ENCODE peak calls at places on chromosomes 11 and 22, in six cellular contexts. N is kidney, T is A673, K is H1, L is endothelial cell of umbilical vein, V is heart left ventricle. I is an unnamed sample. For H3K9me3, the result is how much of the 10 kb centered on the place peaks cover.

GRCh38 chr11:66222358-66223149 is 45.9 kb upstream of the RAB1B start:
- DNase-seq in N (peak), T (peak), K (peak), L (peak), V (peak), I (peak)

GRCh38 chr11:113474362-113475159 is 637 bp downstream of the DRD2 start:
- DNase-seq in N (peak), T (peak), K (peak), L (peak), V (peak), I (peak)

GRCh38 chr11:98153752-98154151 is 867.0 kb upstream of the CNTN5 start:
- DNase-seq in N (no peak), T (no peak), K (no peak), L (no peak), V (no peak), I (no peak)

GRCh38 chr11:117866526-117866925 is 9.9 kb downstream of the FXYD6 start:
- DNase-seq in N (no peak), T (no peak), K (peak), L (no peak), V (no peak), I (no peak)

GRCh38 chr22:24938741-24939341 is 7.7 kb downstream of the LHFPL7 start:
- DNase-seq in N (no peak), T (peak), K (peak), L (peak), V (no peak), I (no peak)

GRCh38 chr11:46953093-46953492 is 16.5 kb downstream of the CSTPP1 start:
- DNase-seq in N (no peak), T (no peak), K (no peak), L (no peak), V (no peak), I (no peak)

GRCh38 chr11:130465259-130465658 is 16.8 kb downstream of the ADAMTS15 start:
- DNase-seq in N (no peak), T (peak), K (no peak), L (no peak), V (no peak), I (no peak)

GRCh38 chr11:80309301-80309700 is 868.5 kb upstream of the TENM4 start:
- DNase-seq in N (no peak), T (no peak), K (no peak), L (no peak), V (no peak), I (no peak)

GRCh38 chr11:119126675-119127268 is 5.4 kb downstream of the HINFP start:
- DNase-seq in N (no peak), T (no peak), K (no peak), L (peak), V (no peak), I (no peak)

GRCh38 chr11:134453441-134453840 is 41.4 kb upstream of the B3GAT1 start:
- DNase-seq in N (no peak), T (no peak), K (no peak), L (no peak), V (no peak), I (no peak)

GRCh38 chr11:74022541-74022940 is 13.7 kb upstream of the UCP3 start:
- DNase-seq in N (no peak), T (no peak), K (no peak), L (no peak), V (no peak), I (no peak)

GRCh38 chr11:107696140-107696539 is 15.7 kb downstream of the SLN start:
- DNase-seq in N (no peak), T (peak), K (no peak), L (peak), V (no peak), I (no peak)

GRCh38 chr11:8221025-8221723 is 42.5 kb downstream of the LMO1 start:
- DNase-seq in N (peak), T (no peak), K (no peak), L (no peak), V (peak), I (no peak)

GRCh38 chr11:114187173-114187572 is 109.0 kb upstream of the NNMT start:
- DNase-seq in N (no peak), T (no peak), K (no peak), L (no peak), V (no peak), I (no peak)

GRCh38 chr22:46861968-46862367 is 99.5 kb downstream of the TBC1D22A start:
- DNase-seq in N (no peak), T (no peak), K (no peak), L (no peak), V (no peak), I (no peak)

GRCh38 chr11:11533751-11534150 is 88.1 kb downstream of the GALNT18 start:
- DNase-seq in N (no peak), T (no peak), K (no peak), L (no peak), V (no peak), I (no peak)

GRCh38 chr11:119726150-119726553 is 2.8 kb downstream of the NECTIN1 start:
- DNase-seq in N (no peak), T (no peak), K (peak), L (no peak), V (peak), I (no peak)

GRCh38 chr22:19974935-19975706 is 33.5 kb upstream of the TXNRD2 start:
- DNase-seq in N (no peak), T (peak), K (no peak), L (peak), V (no peak), I (no peak)

GRCh38 chr22:46066691-46067090 is 83.6 kb upstream of the PPARA start:
- DNase-seq in N (peak), T (peak), K (no peak), L (peak), V (no peak), I (no peak)

GRCh38 chr11:4102711-4103110 is 8.1 kb downstream of the RRM1 start:
- DNase-seq in N (no peak), T (no peak), K (no peak), L (no peak), V (no peak), I (no peak)

GRCh38 chr22:35452351-35452781 is 52.4 kb downstream of the MCM5 start:
- DNase-seq in N (no peak), T (no peak), K (no peak), L (no peak), V (no peak), I (no peak)

GRCh38 chr22:36375071-36375980 is 12.4 kb downstream of the MYH9 start:
- DNase-seq in N (no peak), T (no peak), K (no peak), L (no peak), V (no peak), I (no peak)

GRCh38 chr22:29266564-29267461 is 968 bp downstream of the RHBDD3 start:
- DNase-seq in N (no peak), T (no peak), K (no peak), L (peak), V (no peak), I (no peak)

GRCh38 chr11:3867209-3868071 is 12.0 kb downstream of the STIM1 start:
- DNase-seq in N (no peak), T (no peak), K (no peak), L (peak), V (no peak), I (no peak)

GRCh38 chr11:27672836-27673464 is 27.3 kb downstream of the BDNF start:
- DNase-seq in N (no peak), T (no peak), K (no peak), L (no peak), V (no peak), I (no peak)

GRCh38 chr22:26527167-26527566 is 14.9 kb upstream of the TFIP11 start:
- DNase-seq in N (no peak), T (no peak), K (no peak), L (no peak), V (no peak), I (no peak)

GRCh38 chr11:36150986-36151385 is 138.2 kb downstream of the COMMD9 start:
- DNase-seq in N (no peak), T (no peak), K (no peak), L (no peak), V (no peak), I (no peak)

GRCh38 chr22:19962909-19963806 is 21.5 kb upstream of the TXNRD2 start:
- DNase-seq in N (peak), T (no peak), K (peak), L (peak), V (peak), I (no peak)

DNA sequence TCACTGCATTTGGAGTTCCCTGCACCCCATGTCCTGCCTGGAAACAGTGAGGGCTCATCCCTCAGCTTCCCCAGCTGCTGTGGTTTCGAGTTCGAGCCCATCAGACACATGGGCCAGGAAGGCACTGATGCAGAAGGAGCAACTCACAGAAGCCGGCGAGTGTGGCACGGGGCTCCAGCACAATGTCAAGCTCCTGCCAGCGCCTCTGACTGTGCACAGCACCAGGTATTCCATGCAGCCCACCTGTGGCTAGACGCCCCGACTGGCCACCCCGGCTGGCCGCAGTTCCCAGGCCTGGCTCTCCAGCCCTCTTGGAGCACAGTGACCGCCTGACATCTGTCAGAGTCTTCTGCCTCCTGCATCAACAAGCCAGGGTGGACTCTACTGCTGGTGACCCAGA is 419.4 kb downstream of the SHANK2 start:
- DNase-seq in N (no peak), T (no peak), K (no peak), L (no peak), V (peak), I (no peak)
- H3K9me3 ChIP-seq in N (under half), T (under half), K (under half), L (under half), V (under half), I (under half)

GRCh38 chr11:78547931-78548705 is 26.5 kb downstream of the NARS2 start:
- DNase-seq in N (no peak), T (no peak), K (no peak), L (no peak), V (no peak), I (no peak)

GRCh38 chr11:78548911-78549572 is 25.6 kb downstream of the NARS2 start:
- DNase-seq in N (no peak), T (no peak), K (no peak), L (no peak), V (no peak), I (no peak)

GRCh38 chr11:78551066-78551465 is 23.6 kb downstream of the NARS2 start:
- DNase-seq in N (no peak), T (no peak), K (no peak), L (no peak), V (no peak), I (no peak)

GRCh38 chr11:78555592-78555991 is 19.1 kb downstream of the NARS2 start:
- DNase-seq in N (no peak), T (no peak), K (no peak), L (no peak), V (no peak), I (no peak)

DNA sequence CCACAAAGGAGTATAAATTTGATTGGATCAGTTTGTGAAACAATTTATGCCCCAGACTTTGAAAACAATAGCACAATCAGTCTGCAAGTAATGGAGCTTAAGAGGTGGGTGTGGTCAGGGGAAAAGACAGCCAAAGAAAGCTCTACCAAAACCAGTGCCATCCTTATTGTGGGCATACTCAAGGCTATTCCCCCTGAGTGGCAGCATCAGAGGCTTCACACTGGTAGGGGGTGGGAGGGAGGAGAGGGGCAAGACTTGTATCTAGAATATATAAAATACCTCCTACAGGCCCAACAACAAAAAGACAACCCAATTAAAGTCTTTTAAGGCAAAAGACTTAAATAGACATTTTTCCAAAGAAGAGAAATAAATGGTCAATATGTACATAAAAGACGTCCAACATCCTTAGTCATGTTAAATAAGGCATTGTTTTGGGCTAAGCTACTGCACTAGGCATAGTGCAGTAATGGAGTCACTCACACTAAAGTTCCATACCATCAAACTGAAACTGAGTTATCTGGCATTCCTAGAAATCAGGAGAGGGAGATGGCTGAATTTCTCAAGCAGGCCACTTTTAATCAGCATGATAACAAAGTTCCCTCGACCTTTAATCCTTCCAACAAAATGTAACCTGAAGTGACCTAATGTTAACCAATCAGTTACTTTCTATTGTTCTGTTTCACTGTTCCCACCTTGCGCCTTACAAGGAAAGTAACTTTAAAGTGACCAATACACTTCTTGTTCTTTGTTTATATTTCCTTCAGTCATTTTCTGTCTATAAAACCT is 24.8 kb downstream of the NARS2 start:
- DNase-seq in N (no peak), T (no peak), K (no peak), L (no peak), V (no peak), I (no peak)
- H3K4me3 ChIP-seq in N (no peak), T (no peak), K (no peak), L (no peak), V (no peak), I (no peak)

GRCh38 chr11:111331711-111332479 is 33.5 kb downstream of the POU2AF3 start:
- DNase-seq in N (no peak), T (no peak), K (no peak), L (no peak), V (no peak), I (no peak)
- H3K27ac ChIP-seq in N (no peak), T (no peak), K (no peak), L (no peak), V (no peak), I (no peak)

DNA sequence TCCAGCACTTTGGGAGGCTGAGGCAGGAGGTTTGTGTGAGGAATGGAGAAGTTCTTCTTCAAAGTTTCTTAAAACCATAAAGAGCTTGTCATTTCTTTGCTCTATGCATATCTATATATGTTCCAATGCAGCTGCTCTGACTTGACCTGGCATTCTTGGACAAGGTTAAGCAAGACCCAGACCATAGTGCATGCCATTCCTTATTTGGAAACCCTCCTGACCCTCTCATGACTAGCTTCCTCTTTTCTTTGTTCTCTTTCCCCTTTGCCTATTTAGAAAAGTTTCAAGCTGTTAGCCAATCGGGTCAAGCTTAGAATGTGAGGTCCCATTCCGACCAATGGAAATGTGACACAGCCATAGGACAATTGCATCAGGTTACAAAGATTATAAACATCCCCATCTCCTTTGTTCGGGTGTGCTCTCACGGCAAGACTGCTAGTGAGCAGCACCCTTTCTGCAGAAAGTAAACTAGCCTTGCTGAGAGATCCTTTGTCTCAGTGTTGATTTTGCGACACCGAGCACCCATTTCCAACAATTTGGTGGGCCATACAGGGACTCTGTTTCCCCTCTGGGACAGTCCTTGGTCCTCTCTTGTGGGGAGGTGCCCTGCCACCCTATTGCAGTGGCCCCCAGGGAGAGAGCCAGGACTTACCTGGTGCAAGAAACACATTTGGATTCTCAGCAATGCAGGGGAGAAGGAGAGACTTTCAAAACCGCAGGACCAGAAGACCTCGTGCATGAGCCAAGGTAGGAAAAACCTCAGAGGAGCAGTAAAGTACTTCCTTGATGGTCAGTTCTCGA is 39.9 kb upstream of the ANO1 start:
- DNase-seq in N (no peak), T (no peak), K (peak), L (no peak), V (no peak), I (no peak)
- H3K9me3 ChIP-seq in N (under half), T (under half), K (under half), L (under half), V (under half), I (under half)

GRCh38 chr11:70127653-70128434 is 49.7 kb downstream of the ANO1 start:
- DNase-seq in N (no peak), T (no peak), K (no peak), L (no peak), V (no peak), I (no peak)

GRCh38 chr11:70128435-70128906 is 50.4 kb downstream of the ANO1 start:
- DNase-seq in N (no peak), T (peak), K (no peak), L (peak), V (no peak), I (peak)

GRCh38 chr11:70129051-70129592 is 51.0 kb downstream of the ANO1 start:
- DNase-seq in N (no peak), T (no peak), K (no peak), L (no peak), V (no peak), I (no peak)

GRCh38 chr11:70124321-70125061 is 46.4 kb downstream of the ANO1 start:
- DNase-seq in N (peak), T (no peak), K (no peak), L (no peak), V (no peak), I (no peak)

DNA sequence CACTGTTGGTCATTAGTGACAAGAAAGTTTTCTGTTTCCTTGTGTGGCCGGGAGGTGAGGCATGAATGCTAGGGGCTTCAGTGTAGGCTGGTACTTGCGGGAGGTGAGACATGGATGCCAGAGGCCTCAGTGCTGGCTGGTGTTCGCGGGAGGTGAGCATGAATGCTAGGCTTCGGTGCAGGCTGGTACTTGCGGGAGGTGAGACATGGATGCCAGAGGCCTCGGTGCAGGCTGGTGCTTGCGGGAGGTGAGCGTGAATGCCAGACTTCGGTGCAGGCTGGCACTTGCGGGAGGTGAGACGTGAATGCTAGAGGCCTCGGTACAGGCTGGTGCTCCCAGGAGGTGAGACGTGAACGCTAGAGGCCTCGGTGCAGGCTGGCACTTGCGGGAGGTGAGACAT is 48.4 kb downstream of the ANO1 start:
- DNase-seq in N (no peak), T (no peak), K (no peak), L (no peak), V (no peak), I (no peak)
- H3K4me3 ChIP-seq in N (no peak), T (no peak), K (no peak), L (no peak), V (no peak), I (no peak)

DNA sequence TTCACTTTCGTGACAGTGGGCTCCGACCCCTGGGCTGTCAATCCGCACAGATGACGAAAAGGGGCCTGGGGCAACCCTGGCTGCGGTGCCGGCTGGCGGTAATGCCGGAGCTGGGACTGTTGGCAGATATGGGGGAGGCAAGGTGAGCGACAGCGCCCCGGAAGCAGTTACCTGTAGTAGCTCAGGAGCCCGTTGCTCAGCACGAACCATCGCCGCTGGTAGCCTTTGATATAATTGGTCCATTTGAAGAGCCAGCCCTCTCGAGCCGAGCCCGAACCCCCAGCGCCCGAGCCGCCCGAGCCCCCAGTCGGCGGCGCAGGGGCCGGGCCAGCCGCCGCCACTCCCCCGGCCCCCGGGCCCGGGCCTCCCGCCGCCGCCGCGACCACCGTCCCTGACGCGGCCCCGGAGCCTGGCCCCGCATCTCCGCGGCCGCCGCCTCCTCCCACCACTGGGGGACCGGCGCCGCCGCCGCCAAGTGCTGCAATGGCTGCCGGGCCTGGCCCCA is 390 bp downstream of the OSBP start:
- DNase-seq in N (peak), T (peak), K (peak), L (no peak), V (peak), I (no peak)
- H3K27ac ChIP-seq in N (peak), T (peak), K (no peak), L (peak), V (peak), I (no peak)

I was measured in iPS DF 6.9.